ENCODE peak calls at places on chromosomes 4 and X, in four cellular contexts. One of them, this sample, is unnamed.

GRCh38 chr4:172952052-172952451 is 216.6 kb upstream of the GALNT7 start:
- DNase-seq in NCI-H2081: no peak
- DNase-seq in Daoy: no peak
- DNase-seq in activated CD4-positive, alpha-beta T cell treated with anti-CD3 and anti-CD28 coated beads, Interleukin-2, amount 50 U/mL, for 24 hours: no peak
- DNase-seq in this sample: no peak

GRCh38 chr4:130306566-130306965 is 1210.6 kb downstream of the C4orf33 start:
- DNase-seq in NCI-H2081: no peak
- DNase-seq in Daoy: no peak
- DNase-seq in activated CD4-positive, alpha-beta T cell treated with anti-CD3 and anti-CD28 coated beads, Interleukin-2, amount 50 U/mL, for 24 hours: no peak
- DNase-seq in this sample: no peak

GRCh38 chr4:20299515-20299914 is 47.8 kb downstream of the SLIT2 start:
- DNase-seq in NCI-H2081: peak; percentile 82
- DNase-seq in Daoy: peak; percentile 27
- DNase-seq in activated CD4-positive, alpha-beta T cell treated with anti-CD3 and anti-CD28 coated beads, Interleukin-2, amount 50 U/mL, for 24 hours: no peak
- DNase-seq in this sample: no peak

GRCh38 chrX:13658602-13659001 is 5.7 kb downstream of the TCEANC start:
- DNase-seq in NCI-H2081: peak; percentile 42
- DNase-seq in Daoy: peak; percentile 6
- DNase-seq in activated CD4-positive, alpha-beta T cell treated with anti-CD3 and anti-CD28 coated beads, Interleukin-2, amount 50 U/mL, for 24 hours: peak; percentile 21
- DNase-seq in this sample: no peak

GRCh38 chrX:115289465-115289864 is at the start of gene LUZP4:
- DNase-seq in NCI-H2081: no peak
- DNase-seq in Daoy: no peak
- DNase-seq in activated CD4-positive, alpha-beta T cell treated with anti-CD3 and anti-CD28 coated beads, Interleukin-2, amount 50 U/mL, for 24 hours: no peak
- DNase-seq in this sample: no peak

GRCh38 chr4:74840931-74841330 is 46.6 kb upstream of the BTC start:
- DNase-seq in NCI-H2081: no peak
- DNase-seq in Daoy: no peak
- DNase-seq in activated CD4-positive, alpha-beta T cell treated with anti-CD3 and anti-CD28 coated beads, Interleukin-2, amount 50 U/mL, for 24 hours: no peak
- DNase-seq in this sample: no peak

GRCh38 chr4:22363071-22363470 is 152.8 kb downstream of the ADGRA3 start:
- DNase-seq in NCI-H2081: no peak
- DNase-seq in Daoy: no peak
- DNase-seq in activated CD4-positive, alpha-beta T cell treated with anti-CD3 and anti-CD28 coated beads, Interleukin-2, amount 50 U/mL, for 24 hours: no peak
- DNase-seq in this sample: no peak

GRCh38 chrX:153477039-153477438 is 6.7 kb upstream of the HAUS7 start:
- DNase-seq in NCI-H2081: peak; percentile 74
- DNase-seq in Daoy: peak; percentile 82
- DNase-seq in activated CD4-positive, alpha-beta T cell treated with anti-CD3 and anti-CD28 coated beads, Interleukin-2, amount 50 U/mL, for 24 hours: no peak
- DNase-seq in this sample: no peak

GRCh38 chr4:159292137-159292896 is 189.4 kb downstream of the RAPGEF2 start:
- DNase-seq in NCI-H2081: no peak
- DNase-seq in Daoy: no peak
- DNase-seq in activated CD4-positive, alpha-beta T cell treated with anti-CD3 and anti-CD28 coated beads, Interleukin-2, amount 50 U/mL, for 24 hours: no peak
- DNase-seq in this sample: no peak

GRCh38 chrX:132622130-132622529 is 133.3 kb upstream of the MBNL3 start:
- DNase-seq in NCI-H2081: no peak
- DNase-seq in Daoy: peak; percentile 77
- DNase-seq in activated CD4-positive, alpha-beta T cell treated with anti-CD3 and anti-CD28 coated beads, Interleukin-2, amount 50 U/mL, for 24 hours: peak; percentile 26
- DNase-seq in this sample: no peak

GRCh38 chr4:183448436-183448835 is 4.0 kb downstream of the CDKN2AIP start:
- DNase-seq in NCI-H2081: no peak
- DNase-seq in Daoy: no peak
- DNase-seq in activated CD4-positive, alpha-beta T cell treated with anti-CD3 and anti-CD28 coated beads, Interleukin-2, amount 50 U/mL, for 24 hours: no peak
- DNase-seq in this sample: no peak

GRCh38 chr4:3717241-3717640 is 48.9 kb upstream of the ADRA2C start:
- DNase-seq in NCI-H2081: no peak
- DNase-seq in Daoy: no peak
- DNase-seq in activated CD4-positive, alpha-beta T cell treated with anti-CD3 and anti-CD28 coated beads, Interleukin-2, amount 50 U/mL, for 24 hours: no peak
- DNase-seq in this sample: no peak

GRCh38 chr4:119632216-119632615 is 3.6 kb upstream of the PDE5A start:
- DNase-seq in NCI-H2081: no peak
- DNase-seq in Daoy: no peak
- DNase-seq in activated CD4-positive, alpha-beta T cell treated with anti-CD3 and anti-CD28 coated beads, Interleukin-2, amount 50 U/mL, for 24 hours: no peak
- DNase-seq in this sample: no peak

GRCh38 chr4:173506780-173507211 is 23.2 kb downstream of the HAND2 start:
- DNase-seq in NCI-H2081: no peak
- DNase-seq in Daoy: no peak
- DNase-seq in activated CD4-positive, alpha-beta T cell treated with anti-CD3 and anti-CD28 coated beads, Interleukin-2, amount 50 U/mL, for 24 hours: no peak
- DNase-seq in this sample: no peak

GRCh38 chrX:47244676-47245075 is 11.9 kb downstream of the USP11 start:
- DNase-seq in NCI-H2081: no peak
- DNase-seq in Daoy: no peak
- DNase-seq in activated CD4-positive, alpha-beta T cell treated with anti-CD3 and anti-CD28 coated beads, Interleukin-2, amount 50 U/mL, for 24 hours: no peak
- DNase-seq in this sample: no peak

GRCh38 chr4:48375651-48376291 is 34.4 kb downstream of the SLAIN2 start:
- DNase-seq in NCI-H2081: peak; percentile 75
- DNase-seq in Daoy: peak; percentile 83
- DNase-seq in activated CD4-positive, alpha-beta T cell treated with anti-CD3 and anti-CD28 coated beads, Interleukin-2, amount 50 U/mL, for 24 hours: no peak
- DNase-seq in this sample: peak; percentile 53

GRCh38 chrX:40773188-40773587 is 37.8 kb upstream of the MED14 start:
- DNase-seq in NCI-H2081: no peak
- DNase-seq in Daoy: no peak
- DNase-seq in activated CD4-positive, alpha-beta T cell treated with anti-CD3 and anti-CD28 coated beads, Interleukin-2, amount 50 U/mL, for 24 hours: no peak
- DNase-seq in this sample: no peak

GRCh38 chr4:175540151-175540550 is 271.9 kb downstream of the GPM6A start:
- DNase-seq in NCI-H2081: no peak
- DNase-seq in Daoy: no peak
- DNase-seq in activated CD4-positive, alpha-beta T cell treated with anti-CD3 and anti-CD28 coated beads, Interleukin-2, amount 50 U/mL, for 24 hours: no peak
- DNase-seq in this sample: no peak

GRCh38 chrX:115372026-115372610 is 82.6 kb downstream of the LUZP4 start:
- DNase-seq in NCI-H2081: no peak
- DNase-seq in Daoy: peak; percentile 56
- DNase-seq in activated CD4-positive, alpha-beta T cell treated with anti-CD3 and anti-CD28 coated beads, Interleukin-2, amount 50 U/mL, for 24 hours: no peak
- DNase-seq in this sample: no peak

GRCh38 chr4:108169639-108170038 is 907 bp upstream of the LEF1 start:
- DNase-seq in NCI-H2081: no peak
- DNase-seq in Daoy: no peak
- DNase-seq in activated CD4-positive, alpha-beta T cell treated with anti-CD3 and anti-CD28 coated beads, Interleukin-2, amount 50 U/mL, for 24 hours: no peak
- DNase-seq in this sample: no peak

GRCh38 chr4:114180481-114180880 is 201.0 kb upstream of the ARSJ start:
- DNase-seq in NCI-H2081: no peak
- DNase-seq in Daoy: peak; percentile 56
- DNase-seq in activated CD4-positive, alpha-beta T cell treated with anti-CD3 and anti-CD28 coated beads, Interleukin-2, amount 50 U/mL, for 24 hours: peak; percentile 12
- DNase-seq in this sample: peak; percentile 47

GRCh38 chrX:28552322-28552721 is 34.9 kb upstream of the IL1RAPL1 start:
- DNase-seq in NCI-H2081: no peak
- DNase-seq in Daoy: no peak
- DNase-seq in activated CD4-positive, alpha-beta T cell treated with anti-CD3 and anti-CD28 coated beads, Interleukin-2, amount 50 U/mL, for 24 hours: no peak
- DNase-seq in this sample: no peak

GRCh38 chr4:185682236-185682635 is 129.8 kb downstream of the SORBS2 start:
- DNase-seq in NCI-H2081: no peak
- DNase-seq in Daoy: peak; percentile 50
- DNase-seq in activated CD4-positive, alpha-beta T cell treated with anti-CD3 and anti-CD28 coated beads, Interleukin-2, amount 50 U/mL, for 24 hours: no peak
- DNase-seq in this sample: no peak

GRCh38 chr4:107736924-107737448 is 17.0 kb upstream of the PAPSS1 start:
- DNase-seq in NCI-H2081: peak; percentile 16
- DNase-seq in Daoy: peak; percentile 22
- DNase-seq in activated CD4-positive, alpha-beta T cell treated with anti-CD3 and anti-CD28 coated beads, Interleukin-2, amount 50 U/mL, for 24 hours: peak; percentile 44
- DNase-seq in this sample: no peak

GRCh38 chrX:114999906-115000305 is 17.5 kb downstream of the IL13RA2 start:
- DNase-seq in NCI-H2081: no peak
- DNase-seq in Daoy: peak; percentile 3
- DNase-seq in activated CD4-positive, alpha-beta T cell treated with anti-CD3 and anti-CD28 coated beads, Interleukin-2, amount 50 U/mL, for 24 hours: no peak
- DNase-seq in this sample: no peak

GRCh38 chr4:80202784-80203553 is 5.7 kb downstream of the PRDM8 start:
- DNase-seq in NCI-H2081: peak; percentile 53
- DNase-seq in Daoy: no peak
- DNase-seq in activated CD4-positive, alpha-beta T cell treated with anti-CD3 and anti-CD28 coated beads, Interleukin-2, amount 50 U/mL, for 24 hours: no peak
- DNase-seq in this sample: no peak

GRCh38 chr4:122516376-122516775 is 59.9 kb upstream of the IL2 start:
- DNase-seq in NCI-H2081: no peak
- DNase-seq in Daoy: no peak
- DNase-seq in activated CD4-positive, alpha-beta T cell treated with anti-CD3 and anti-CD28 coated beads, Interleukin-2, amount 50 U/mL, for 24 hours: no peak
- DNase-seq in this sample: no peak

GRCh38 chrX:13142891-13143290 is 98.5 kb upstream of the FAM9C start:
- DNase-seq in NCI-H2081: no peak
- DNase-seq in Daoy: no peak
- DNase-seq in activated CD4-positive, alpha-beta T cell treated with anti-CD3 and anti-CD28 coated beads, Interleukin-2, amount 50 U/mL, for 24 hours: no peak
- DNase-seq in this sample: no peak

GRCh38 chr4:150310159-150310895 is 232.1 kb downstream of the DCLK2 start:
- DNase-seq in NCI-H2081: no peak
- DNase-seq in Daoy: peak; percentile 6
- DNase-seq in activated CD4-positive, alpha-beta T cell treated with anti-CD3 and anti-CD28 coated beads, Interleukin-2, amount 50 U/mL, for 24 hours: no peak
- DNase-seq in this sample: no peak